ENCODE peak calls at places on chromosomes 12 and 14, in five cellular contexts. E is neural crest cell; I is lung; V is stimulated activated CD4-positive, alpha-beta T cell treated with anti-CD3 and anti-CD28 coated beads, Interleukin-1b, Interleukin-23, amount 100 ng/mL, for 1 hour; Q is hippocampal formation. S is an unnamed sample.

GRCh38 chr12:52278931-52279682 is 4.7 kb downstream of the KRT86 start:
- DNase-seq in E (peak), I (peak), V (peak), Q (peak), S (peak)

GRCh38 chr12:58067610-58068387 is 126.4 kb downstream of the ATP23 start:
- DNase-seq in E (no peak), I (no peak), V (no peak), Q (no peak), S (peak)

GRCh38 chr12:47237751-47238211 is 158.0 kb upstream of the AMIGO2 start:
- DNase-seq in E (no peak), I (no peak), V (no peak), Q (no peak), S (no peak)

GRCh38 chr12:52434096-52434733 is at the start of gene KRT75:
- DNase-seq in E (no peak), I (no peak), V (no peak), Q (no peak), S (peak)

GRCh38 chr14:23727566-23728335 is 91.6 kb downstream of the DHRS2 start:
- DNase-seq in E (no peak), I (no peak), V (no peak), Q (no peak), S (peak)

GRCh38 chr14:69665596-69665995 is 54.2 kb downstream of the SUSD6 start:
- DNase-seq in E (no peak), I (no peak), V (no peak), Q (no peak), S (no peak)

GRCh38 chr14:60514378-60515243 is 5.7 kb downstream of the SIX6 start:
- DNase-seq in E (peak), I (no peak), V (no peak), Q (no peak), S (no peak)

GRCh38 chr14:89432226-89432625 is 15.2 kb upstream of the FOXN3 start:
- DNase-seq in E (no peak), I (no peak), V (no peak), Q (no peak), S (no peak)

GRCh38 chr12:67648306-67649164 is at the start of gene DYRK2:
- DNase-seq in E (peak), I (peak), V (peak), Q (peak), S (peak)

GRCh38 chr12:76219806-76220205 is 128.4 kb downstream of the BBS10 start:
- DNase-seq in E (no peak), I (no peak), V (no peak), Q (no peak), S (peak)

GRCh38 chr12:51904951-51905471 is 2.3 kb upstream of the ACVRL1 start:
- DNase-seq in E (no peak), I (no peak), V (no peak), Q (no peak), S (no peak)

GRCh38 chr12:105954891-105955607 is 183.7 kb downstream of the NUAK1 start:
- DNase-seq in E (no peak), I (no peak), V (no peak), Q (no peak), S (no peak)

GRCh38 chr12:67758119-67758873 is 109.8 kb downstream of the DYRK2 start:
- DNase-seq in E (no peak), I (no peak), V (no peak), Q (no peak), S (no peak)

GRCh38 chr14:29584992-29585391 is 342.7 kb downstream of the PRKD1 start:
- DNase-seq in E (peak), I (peak), V (no peak), Q (peak), S (peak)

GRCh38 chr12:112025808-112026375 is 12.7 kb downstream of the ERP29 start:
- DNase-seq in E (no peak), I (no peak), V (no peak), Q (no peak), S (peak)

GRCh38 chr14:45361727-45362126 is 108.7 kb upstream of the MIS18BP1 start:
- DNase-seq in E (no peak), I (no peak), V (no peak), Q (no peak), S (no peak)

S was measured in M059J.